ENCODE peak calls at places on chromosomes 16 and 17, in six cellular contexts. J is CD8-positive, alpha-beta memory T cell; Z is fibroblast of mammary gland; L is fibroblast of pulmonary artery; U is psoas muscle; Q is aorta. W is an unnamed sample.

GRCh38 chr17:17445925-17446665 is 30.7 kb upstream of the MED9 start:
- DNase-seq in L (peak; percentile 82), U (no peak), Q (no peak), J (no peak), Z (peak; percentile 89), W (peak; percentile 93)

GRCh38 chr16:76193851-76194620 is 83.2 kb upstream of the CNTNAP4 start:
- DNase-seq in J (no peak), L (no peak), U (no peak), Q (no peak), Z (peak; percentile 77), W (peak; percentile 26)

GRCh38 chr16:29809850-29810698 is 1.9 kb upstream of the PRRT2 start:
- DNase-seq in L (no peak), Q (no peak), U (no peak), Z (peak; percentile 39), J (peak; percentile 71), W (no peak)

GRCh38 chr16:49474741-49475140 is 101.1 kb downstream of the C16orf78 start:
- DNase-seq in J (no peak), Q (no peak), L (no peak), U (no peak), Z (no peak), W (no peak)

GRCh38 chr16:81261049-81261648 is 22.7 kb downstream of the BCO1 start:
- DNase-seq in U (no peak), J (peak; percentile 6), Z (peak; percentile 24), L (peak; percentile 31), Q (no peak), W (no peak)

GRCh38 chr16:68070811-68071546 is 14.2 kb upstream of the NFATC3 start:
- DNase-seq in Q (no peak), U (no peak), Z (no peak), J (no peak), L (no peak), W (no peak)

GRCh38 chr16:54175552-54176375 is 110.8 kb downstream of the IRX3 start:
- DNase-seq in J (no peak), Z (peak; percentile 13), L (peak; percentile 10), U (no peak), Q (no peak), W (no peak)

GRCh38 chr16:11161974-11162373 is 94.0 kb downstream of the SOCS1 start:
- DNase-seq in Q (no peak), Z (no peak), U (no peak), L (no peak), J (no peak), W (no peak)

GRCh38 chr16:27770271-27771196 is 220.6 kb downstream of the KATNIP start:
- DNase-seq in L (no peak), Q (peak; percentile 40), Z (no peak), J (no peak), U (no peak), W (no peak)

GRCh38 chr16:88194397-88195020 is 188.2 kb upstream of the ZNF469 start:
- DNase-seq in U (peak; percentile 41), Q (no peak), Z (peak; percentile 53), L (no peak), J (no peak), W (peak; percentile 51)

GRCh38 chr17:72640415-72641165 is 451.9 kb downstream of the SLC39A11 start:
- DNase-seq in J (no peak), Q (no peak), U (no peak), Z (no peak), L (no peak), W (no peak)

GRCh38 chr16:4498546-4499195 is 22.5 kb downstream of the HMOX2 start:
- DNase-seq in Z (no peak), L (no peak), U (no peak), Q (no peak), J (no peak), W (no peak)

GRCh38 chr17:66185842-66186241 is 6.1 kb downstream of the CEP112 start:
- DNase-seq in L (no peak), Q (no peak), Z (no peak), J (no peak), U (no peak), W (no peak)

GRCh38 chr16:87056083-87056482 is 261.1 kb downstream of the C16orf95 start:
- DNase-seq in Z (peak; percentile 65), U (no peak), J (no peak), Q (no peak), L (peak; percentile 55), W (peak; percentile 47)

GRCh38 chr17:10116267-10116666 is 82.1 kb downstream of the GAS7 start:
- DNase-seq in L (no peak), Z (no peak), U (no peak), Q (no peak), J (no peak), W (no peak)

GRCh38 chr16:55116165-55116894 is 185.7 kb downstream of the IRX5 start:
- DNase-seq in Z (no peak), J (no peak), L (no peak), Q (no peak), U (no peak), W (peak; percentile 5)

GRCh38 chr16:27698266-27698665 is 148.3 kb downstream of the KATNIP start:
- DNase-seq in Z (no peak), J (no peak), L (no peak), Q (peak; percentile 23), U (no peak), W (no peak)

GRCh38 chr17:7745748-7746470 is 28.4 kb downstream of the DNAH2 start:
- DNase-seq in J (no peak), Q (peak; percentile 21), L (peak; percentile 97), Z (peak; percentile 81), U (no peak), W (peak; percentile 82)

GRCh38 chr17:6139447-6139832 is 69.3 kb downstream of the WSCD1 start:
- DNase-seq in L (no peak), Q (no peak), J (no peak), U (no peak), Z (no peak), W (no peak)

GRCh38 chr17:50161023-50161910 is 4.5 kb upstream of the SGCA start:
- DNase-seq in Q (peak; percentile 98), J (peak; percentile 96), Z (peak; percentile 88), U (peak; percentile 94), L (peak; percentile 92), W (peak; percentile 87)

GRCh38 chr16:53837421-53837820 is 133.5 kb downstream of the FTO start:
- DNase-seq in L (peak; percentile 31), Z (no peak), U (no peak), J (no peak), Q (no peak), W (no peak)

GRCh38 chr16:85428168-85428898 is 184.8 kb upstream of the GSE1 start:
- DNase-seq in U (peak; percentile 36), Q (peak; percentile 83), J (no peak), L (peak; percentile 34), Z (peak; percentile 33), W (no peak)

GRCh38 chr17:82876602-82877391 is 37.0 kb upstream of the ZNF750 start:
- DNase-seq in Z (peak; percentile 87), Q (peak; percentile 89), L (peak; percentile 72), J (no peak), U (peak; percentile 82), W (peak; percentile 76)

GRCh38 chr17:80129006-80129565 is 17.8 kb downstream of the EIF4A3 start:
- DNase-seq in Z (peak; percentile 37), Q (no peak), J (no peak), L (peak; percentile 22), U (no peak), W (no peak)

GRCh38 chr16:11552445-11552844 is 34.3 kb downstream of the LITAF start:
- DNase-seq in U (no peak), Q (no peak), Z (no peak), L (no peak), J (no peak), W (no peak)

GRCh38 chr17:69760562-69760961 is 314.5 kb upstream of the KCNJ16 start:
- DNase-seq in L (no peak), Q (no peak), J (no peak), U (no peak), Z (peak; percentile 29), W (no peak)

GRCh38 chr17:64534187-64534586 is 27.4 kb downstream of the CEP95 start:
- DNase-seq in Q (no peak), J (no peak), L (no peak), Z (no peak), U (no peak), W (no peak)

GRCh38 chr16:22425036-22425801 is 50.8 kb upstream of the CDR2 start:
- DNase-seq in Q (peak; percentile 81), L (no peak), U (peak; percentile 79), Z (peak; percentile 82), J (no peak), W (no peak)
- H3K4me3 ChIP-seq in Q (no peak overlapping the region), L (no peak overlapping the region), U (peak overlapping the region; percentile 60), Z (peak overlapping the region; percentile 31), J (no peak overlapping the region), W (no peak overlapping the region)

DNA sequence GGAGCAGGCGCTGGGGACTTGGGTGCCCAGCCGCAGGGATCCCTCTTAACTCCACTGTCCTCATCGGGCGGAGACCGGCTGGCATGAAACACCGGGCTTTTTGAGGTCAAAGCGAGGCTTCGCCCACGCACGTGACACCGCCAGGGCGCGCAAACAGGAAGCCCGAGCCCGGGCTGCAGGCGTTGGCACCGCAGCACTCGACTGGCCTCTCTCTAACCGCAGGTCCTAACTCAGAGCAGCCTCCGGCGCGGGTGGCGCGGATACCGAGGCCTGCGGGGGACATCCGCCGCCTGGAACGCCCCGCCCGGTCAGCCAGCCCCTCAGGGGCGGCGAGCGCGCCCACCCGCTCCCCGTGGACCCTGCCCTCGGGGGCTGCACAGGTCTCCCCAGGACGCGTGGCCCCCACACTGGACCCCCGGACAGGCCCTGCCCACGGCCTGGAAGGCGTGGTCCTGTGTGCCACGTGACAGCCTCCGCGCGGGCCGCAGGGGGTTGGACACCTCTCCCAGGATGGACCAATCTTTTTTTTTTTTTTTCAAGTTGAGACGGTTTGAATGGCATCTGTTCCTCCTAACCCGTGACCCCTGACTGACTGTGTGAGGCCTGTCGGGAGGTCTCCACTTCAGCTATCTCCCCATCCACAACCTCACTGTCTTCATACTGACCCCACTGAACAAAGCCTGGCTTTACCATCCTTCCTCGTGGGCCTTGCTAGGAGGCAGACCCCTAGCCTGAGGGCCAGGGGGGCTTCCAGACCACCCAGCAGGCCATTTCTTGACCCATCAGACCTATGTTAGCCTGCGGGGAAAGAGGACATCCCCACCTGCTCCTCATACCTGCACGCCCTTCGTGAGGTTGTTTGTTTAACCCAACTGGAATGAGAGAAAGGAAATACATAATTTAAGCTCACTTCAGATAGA is 8.4 kb upstream of the SLC47A2 start:
- DNase-seq in L (no peak), Z (peak; percentile 8), U (peak; percentile 75), J (peak; percentile 30), Q (peak; percentile 89), W (no peak)
- H3K4me3 ChIP-seq in L (no peak overlapping the region), Z (no peak overlapping the region), U (peak overlapping the region; percentile 55), J (peak overlapping the region; percentile 34), Q (no peak overlapping the region), W (no peak overlapping the region)

DNA sequence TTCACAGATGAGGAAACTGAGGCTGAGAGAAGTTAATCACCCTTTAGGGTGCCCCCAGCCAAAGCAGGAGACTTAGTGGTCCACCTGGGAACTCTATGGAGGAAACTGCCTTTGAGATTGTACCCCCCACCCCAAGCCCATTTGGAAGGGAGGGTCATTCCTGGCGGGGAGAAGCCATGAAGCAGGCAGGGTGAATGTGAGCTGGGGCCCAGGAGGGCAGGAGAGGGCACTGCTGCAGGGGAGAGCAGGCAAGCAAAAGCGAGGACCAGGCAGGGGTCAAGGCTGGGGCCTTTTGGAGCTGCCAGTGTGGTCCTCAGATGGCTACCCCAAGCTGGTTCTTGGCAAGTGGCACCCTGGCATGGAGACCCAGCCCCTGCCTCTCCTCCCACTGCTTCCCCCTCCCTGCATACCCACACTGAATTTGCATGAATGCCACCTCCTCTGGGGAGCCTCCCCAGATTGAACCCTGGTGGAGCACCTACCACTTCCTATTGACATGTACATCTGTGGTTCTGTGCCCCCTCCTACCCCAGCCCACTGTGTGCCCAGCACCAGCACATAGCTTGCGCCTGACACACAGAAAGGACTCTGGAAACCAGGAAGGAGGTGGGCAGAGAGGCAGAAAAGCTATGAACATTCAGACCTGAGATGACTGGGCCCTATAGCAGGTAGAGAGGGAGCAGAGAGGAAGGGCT is 977 bp upstream of the TMC6 start:
- DNase-seq in Z (no peak), U (no peak), Q (no peak), L (no peak), J (peak; percentile 73), W (no peak)
- H3K4me3 ChIP-seq in Z (no peak overlapping the region), U (no peak overlapping the region), Q (no peak overlapping the region), L (no peak overlapping the region), J (peak overlapping the region; percentile 96), W (no peak overlapping the region)

GRCh38 chr17:40422990-40423611 is 5.4 kb upstream of the TOP2A start:
- DNase-seq in Q (no peak), J (no peak), Z (no peak), L (no peak), U (no peak), W (no peak)
- H3K4me3 ChIP-seq in Q (no peak overlapping the region), J (no peak overlapping the region), Z (no peak overlapping the region), L (no peak overlapping the region), U (no peak overlapping the region), W (no peak overlapping the region)